ENCODE peak calls at places on chromosomes 3 and 15, in nine cellular contexts. Y, I, L, D, V, A, N, S and Z are unnamed samples.
A peak's percentile ranks its signal among the peaks of the same experiment; 100 is the strongest.

GRCh38 chr15:56734013-56734625 is 810 bp upstream of the ZNF280D start:
- DNase-seq in D (no peak), V (no peak), I (peak; percentile 20), L (no peak), S (no peak), N (no peak), A (no peak), Y (no peak), Z (peak; percentile 25)

GRCh38 chr3:12384451-12385233 is 95.8 kb downstream of the PPARG start:
- DNase-seq in D (no peak), Y (no peak), A (no peak), I (no peak), V (no peak), L (no peak), S (no peak), N (peak; percentile 34), Z (no peak)

GRCh38 chr15:99514306-99514705 is 51.5 kb upstream of the MEF2A start:
- DNase-seq in I (no peak), V (no peak), S (peak; percentile 7), D (no peak), Y (no peak), L (no peak), A (no peak), N (no peak), Z (peak; percentile 30)

GRCh38 chr3:15056676-15057404 is 8.3 kb downstream of the MRPS25 start:
- DNase-seq in I (no peak), V (no peak), S (no peak), N (no peak), A (no peak), D (no peak), L (no peak), Y (no peak), Z (no peak)

GRCh38 chr3:70740082-70740481 is 427.6 kb upstream of the MDFIC2 start:
- DNase-seq in A (no peak), N (no peak), Y (no peak), V (no peak), L (no peak), S (no peak), D (no peak), I (no peak), Z (no peak)

GRCh38 chr3:46852839-46853355 is 10.3 kb downstream of the MYL3 start:
- DNase-seq in V (peak; percentile 57), D (no peak), Y (no peak), A (no peak), L (no peak), I (no peak), S (no peak), N (no peak), Z (no peak)

GRCh38 chr3:46368569-46368968 is 2.2 kb upstream of the CCR5 start:
- DNase-seq in D (peak; percentile 77), N (no peak), L (no peak), V (peak; percentile 80), A (no peak), Y (peak; percentile 70), S (no peak), I (no peak), Z (peak; percentile 63)

GRCh38 chr3:69532828-69533219 is 146.9 kb upstream of the FRMD4B start:
- DNase-seq in A (no peak), Y (no peak), S (no peak), L (no peak), N (no peak), D (no peak), V (no peak), I (no peak), Z (no peak)

GRCh38 chr3:48468329-48468731 is 21.8 kb downstream of the ATRIP start:
- DNase-seq in V (no peak), D (peak; percentile 40), S (no peak), N (no peak), L (peak; percentile 44), A (no peak), Y (no peak), I (no peak), Z (no peak)

GRCh38 chr3:98057631-98058030 is 22.5 kb upstream of the GABRR3 start:
- DNase-seq in S (no peak), V (no peak), A (no peak), Y (no peak), I (no peak), L (no peak), D (no peak), N (no peak), Z (no peak)

GRCh38 chr3:61903931-61904657 is 342.7 kb downstream of the PTPRG start:
- DNase-seq in L (no peak), N (peak; percentile 37), S (peak; percentile 38), D (no peak), A (peak; percentile 37), I (peak; percentile 57), V (no peak), Y (no peak), Z (no peak)

GRCh38 chr3:136750209-136750921 is 1.8 kb downstream of the STAG1 start:
- DNase-seq in N (no peak), Y (no peak), L (peak; percentile 9), A (no peak), I (no peak), D (peak; percentile 70), V (no peak), S (peak; percentile 36), Z (no peak)

GRCh38 chr15:56484284-56484683 is 19.3 kb upstream of the MNS1 start:
- DNase-seq in D (no peak), Y (no peak), L (no peak), S (no peak), V (no peak), A (no peak), N (no peak), I (no peak), Z (no peak)

GRCh38 chr15:86743283-86743903 is 663.7 kb downstream of the AGBL1 start:
- DNase-seq in Y (peak; percentile 82), V (no peak), A (peak; percentile 9), I (peak; percentile 43), S (no peak), L (peak; percentile 1), N (no peak), D (peak; percentile 86), Z (peak; percentile 65)

GRCh38 chr3:64262574-64263114 is 37.4 kb upstream of the PRICKLE2 start:
- DNase-seq in Y (no peak), I (no peak), N (no peak), D (no peak), S (no peak), A (no peak), V (no peak), L (no peak), Z (no peak)

DNA sequence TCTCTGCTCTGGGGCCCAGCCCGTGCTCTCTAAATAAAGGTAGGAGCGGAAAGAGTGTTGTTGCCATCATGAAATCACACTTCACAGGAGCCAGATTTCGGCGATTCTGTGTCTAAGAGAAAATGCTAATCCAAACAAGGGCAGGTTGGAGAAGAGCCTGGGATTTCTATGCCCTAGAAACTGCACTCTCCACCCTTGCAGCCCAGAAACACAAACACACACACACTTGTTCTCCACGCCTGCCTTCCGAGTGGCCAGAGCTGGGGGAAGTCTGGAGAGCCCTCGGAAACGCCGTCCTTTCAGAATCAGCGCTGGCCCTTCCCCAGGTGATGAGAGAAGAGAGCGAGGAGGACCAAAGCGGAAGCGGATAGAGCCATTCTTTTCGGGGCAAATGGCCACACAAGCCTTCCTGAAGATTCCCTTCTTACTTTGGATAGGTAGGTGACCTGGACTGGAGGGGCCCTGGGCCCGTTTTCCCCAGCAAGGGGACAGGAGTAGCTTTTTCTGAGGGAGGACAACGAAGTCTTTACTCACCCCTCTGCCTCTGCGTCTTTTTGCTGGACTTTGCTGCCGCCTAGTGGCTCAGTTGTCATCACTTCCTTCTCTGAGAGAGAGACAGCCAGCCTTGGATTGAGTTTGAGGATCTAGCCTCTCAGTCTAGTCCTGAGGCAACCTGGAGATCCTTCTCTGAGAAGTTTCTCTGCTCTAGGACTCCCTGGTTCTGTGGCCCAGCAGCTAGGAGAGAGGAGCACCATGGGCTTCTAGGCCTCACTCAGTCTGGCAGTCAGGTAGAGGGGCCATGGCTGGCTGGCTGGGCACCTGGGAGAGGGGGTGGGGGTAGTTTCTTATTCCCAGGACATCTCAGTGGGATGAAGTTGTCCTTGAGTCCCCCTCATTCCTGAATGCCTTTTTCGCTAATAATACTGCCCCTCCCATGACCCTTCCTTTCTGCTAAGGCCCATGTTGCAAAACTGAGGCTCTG is 37.7 kb downstream of the SENP8 start:
- DNase-seq in S (peak; percentile 85), V (peak; percentile 89), L (peak; percentile 68), Y (peak; percentile 87), N (peak; percentile 74), D (peak; percentile 95), I (peak; percentile 74), A (peak; percentile 52), Z (peak; percentile 83)
- H3K4me3 ChIP-seq in S (peak overlapping the region; percentile 79), V (peak overlapping the region; percentile 91), L (peak overlapping the region; percentile 46), Y (no peak overlapping the region), N (peak overlapping the region; percentile 40), D (peak overlapping the region; percentile 66), I (peak overlapping the region; percentile 39), A (peak overlapping the region; percentile 57), Z (no peak overlapping the region)

DNA sequence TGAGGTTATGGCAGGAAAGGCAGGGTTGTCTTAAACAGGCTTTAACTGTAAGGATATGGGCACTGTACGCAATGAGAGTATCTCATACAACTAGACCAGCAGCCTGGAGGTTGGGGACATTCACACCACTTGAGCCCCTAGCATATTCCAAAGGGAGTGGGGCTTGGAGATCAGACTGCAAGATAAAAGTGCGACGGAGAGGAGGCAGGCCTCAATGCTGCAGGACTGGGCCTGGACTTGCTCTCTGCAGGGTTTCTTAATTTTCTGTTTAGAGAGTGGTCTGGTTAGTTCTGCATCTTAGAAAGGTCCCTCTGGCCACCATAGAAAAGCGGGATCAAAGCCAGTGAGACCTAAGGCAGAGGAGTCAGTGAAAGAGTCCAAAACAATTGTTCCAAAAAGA is 357.7 kb upstream of the NR2F2 start:
- DNase-seq in D (no peak), A (no peak), V (no peak), Y (no peak), L (no peak), N (no peak), S (no peak), I (no peak), Z (no peak)
- H3K9ac ChIP-seq in D (no peak overlapping the region), A (no peak overlapping the region), V (no peak overlapping the region), Y (no peak overlapping the region), L (no peak overlapping the region), N (no peak overlapping the region), S (no peak overlapping the region), I (no peak overlapping the region), Z (no peak overlapping the region)

DNA sequence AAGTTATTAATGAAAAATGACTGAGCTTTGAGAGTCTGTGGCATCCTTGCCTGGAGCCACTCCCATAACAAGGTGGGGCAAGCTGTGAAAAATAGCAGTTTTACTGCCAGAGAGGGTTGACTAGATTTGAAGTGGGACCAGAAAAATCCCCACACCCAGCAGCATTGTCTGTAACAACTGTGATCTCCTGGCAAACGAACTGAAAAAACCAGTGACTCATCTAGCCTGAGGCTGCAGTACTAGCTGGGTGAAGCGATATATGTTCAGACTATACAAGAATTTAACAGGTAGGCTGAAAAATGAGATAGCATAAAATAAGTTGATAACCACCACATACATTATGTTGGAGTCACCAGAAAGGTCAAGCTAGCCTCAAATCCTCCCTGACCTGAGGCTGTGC is 64.0 kb downstream of the DPH6 start:
- DNase-seq in V (no peak), Y (no peak), S (peak; percentile 81), I (peak; percentile 95), A (peak; percentile 77), D (no peak), L (no peak), N (peak; percentile 79), Z (no peak)
- H3K4me3 ChIP-seq in V (no peak overlapping the region), Y (no peak overlapping the region), S (no peak overlapping the region), I (no peak overlapping the region), A (no peak overlapping the region), D (no peak overlapping the region), L (no peak overlapping the region), N (no peak overlapping the region), Z (no peak overlapping the region)

GRCh38 chr3:55484741-55485207 is 2.3 kb downstream of the WNT5A start:
- DNase-seq in L (no peak), I (no peak), V (no peak), A (no peak), S (peak; percentile 48), D (no peak), N (no peak), Y (no peak), Z (no peak)
- H3K9ac ChIP-seq in L (no peak overlapping the region), I (no peak overlapping the region), V (no peak overlapping the region), A (peak overlapping the region; percentile 99), S (peak overlapping the region; percentile 56), D (peak overlapping the region; percentile 96), N (peak overlapping the region; percentile 99), Y (no peak overlapping the region), Z (peak overlapping the region; percentile 77)